ENCODE peak calls at places on chromosome 19, in seven cellular contexts. One of them, this sample, is unnamed.

GRCh38 chr19:41189425-41190065 is 3.5 kb upstream of the CYP2S1 start:
- DNase-seq in LNCaP clone FGC: no peak
- DNase-seq in breast epithelium: no peak
- DNase-seq in CD8-positive, alpha-beta memory T cell: no peak
- DNase-seq in fibroblast of pulmonary artery: no peak
- DNase-seq in choroid plexus epithelial cell: no peak
- DNase-seq in PC-9: no peak
- DNase-seq in this sample: no peak

GRCh38 chr19:56838930-56839664 is 1.4 kb downstream of the PEG3 start:
- DNase-seq in LNCaP clone FGC: peak; percentile 97
- DNase-seq in breast epithelium: peak; percentile 99
- DNase-seq in CD8-positive, alpha-beta memory T cell: no peak
- DNase-seq in fibroblast of pulmonary artery: peak; percentile 77
- DNase-seq in choroid plexus epithelial cell: peak; percentile 75
- DNase-seq in PC-9: no peak
- DNase-seq in this sample: peak; percentile 15

GRCh38 chr19:1000591-1001537 is 645 bp downstream of the GRIN3B start:
- DNase-seq in LNCaP clone FGC: no peak
- DNase-seq in breast epithelium: no peak
- DNase-seq in CD8-positive, alpha-beta memory T cell: no peak
- DNase-seq in fibroblast of pulmonary artery: no peak
- DNase-seq in choroid plexus epithelial cell: no peak
- DNase-seq in PC-9: no peak
- DNase-seq in this sample: no peak

GRCh38 chr19:27762933-27763332 is 1450.0 kb downstream of the UQCRFS1 start:
- DNase-seq in LNCaP clone FGC: no peak
- DNase-seq in breast epithelium: no peak
- DNase-seq in CD8-positive, alpha-beta memory T cell: no peak
- DNase-seq in fibroblast of pulmonary artery: no peak
- DNase-seq in choroid plexus epithelial cell: no peak
- DNase-seq in PC-9: no peak
- DNase-seq in this sample: no peak

GRCh38 chr19:1261512-1261862 is 7.6 kb upstream of the CIRBP start:
- DNase-seq in LNCaP clone FGC: no peak
- DNase-seq in breast epithelium: no peak
- DNase-seq in CD8-positive, alpha-beta memory T cell: no peak
- DNase-seq in fibroblast of pulmonary artery: no peak
- DNase-seq in choroid plexus epithelial cell: no peak
- DNase-seq in PC-9: no peak
- DNase-seq in this sample: no peak

GRCh38 chr19:6103217-6103644 is 7.1 kb downstream of the RFX2 start:
- DNase-seq in LNCaP clone FGC: peak; percentile 75
- DNase-seq in breast epithelium: peak; percentile 86
- DNase-seq in CD8-positive, alpha-beta memory T cell: no peak
- DNase-seq in fibroblast of pulmonary artery: peak; percentile 95
- DNase-seq in choroid plexus epithelial cell: peak; percentile 76
- DNase-seq in PC-9: no peak
- DNase-seq in this sample: peak; percentile 75

GRCh38 chr19:49594157-49595005 is 3.4 kb downstream of the PRR12 start:
- DNase-seq in LNCaP clone FGC: no peak
- DNase-seq in breast epithelium: no peak
- DNase-seq in CD8-positive, alpha-beta memory T cell: no peak
- DNase-seq in fibroblast of pulmonary artery: no peak
- DNase-seq in choroid plexus epithelial cell: no peak
- DNase-seq in PC-9: peak; percentile 21
- DNase-seq in this sample: no peak

GRCh38 chr19:14544977-14545715 is 15.8 kb downstream of the TECR start:
- DNase-seq in LNCaP clone FGC: no peak
- DNase-seq in breast epithelium: no peak
- DNase-seq in CD8-positive, alpha-beta memory T cell: no peak
- DNase-seq in fibroblast of pulmonary artery: no peak
- DNase-seq in choroid plexus epithelial cell: peak; percentile 46
- DNase-seq in PC-9: no peak
- DNase-seq in this sample: no peak

GRCh38 chr19:18385675-18386542 is at the start of gene GDF15:
- DNase-seq in LNCaP clone FGC: peak; percentile 87
- DNase-seq in breast epithelium: no peak
- DNase-seq in CD8-positive, alpha-beta memory T cell: peak; percentile 11
- DNase-seq in fibroblast of pulmonary artery: peak; percentile 94
- DNase-seq in choroid plexus epithelial cell: peak; percentile 98
- DNase-seq in PC-9: peak; percentile 85
- DNase-seq in this sample: peak; percentile 59

GRCh38 chr19:36420961-36421748 is 2.7 kb upstream of the ZFP82 start:
- DNase-seq in LNCaP clone FGC: no peak
- DNase-seq in breast epithelium: no peak
- DNase-seq in CD8-positive, alpha-beta memory T cell: no peak
- DNase-seq in fibroblast of pulmonary artery: peak; percentile 42
- DNase-seq in choroid plexus epithelial cell: peak; percentile 57
- DNase-seq in PC-9: no peak
- DNase-seq in this sample: no peak

GRCh38 chr19:38506723-38507550 is 73.4 kb downstream of the RYR1 start:
- DNase-seq in LNCaP clone FGC: peak; percentile 46
- DNase-seq in breast epithelium: peak; percentile 83
- DNase-seq in CD8-positive, alpha-beta memory T cell: peak; percentile 84
- DNase-seq in fibroblast of pulmonary artery: peak; percentile 71
- DNase-seq in choroid plexus epithelial cell: peak; percentile 46
- DNase-seq in PC-9: peak; percentile 37
- DNase-seq in this sample: no peak

GRCh38 chr19:56321981-56322558 is 7.4 kb upstream of the ZSCAN5A start:
- DNase-seq in LNCaP clone FGC: no peak
- DNase-seq in breast epithelium: no peak
- DNase-seq in CD8-positive, alpha-beta memory T cell: no peak
- DNase-seq in fibroblast of pulmonary artery: no peak
- DNase-seq in choroid plexus epithelial cell: no peak
- DNase-seq in PC-9: no peak
- DNase-seq in this sample: no peak

GRCh38 chr19:28537079-28537478 is 675.9 kb downstream of the UQCRFS1 start:
- DNase-seq in LNCaP clone FGC: no peak
- DNase-seq in breast epithelium: no peak
- DNase-seq in CD8-positive, alpha-beta memory T cell: no peak
- DNase-seq in fibroblast of pulmonary artery: no peak
- DNase-seq in choroid plexus epithelial cell: no peak
- DNase-seq in PC-9: no peak
- DNase-seq in this sample: no peak

GRCh38 chr19:48292798-48293197 is 22.9 kb downstream of the ZNF114 start:
- DNase-seq in LNCaP clone FGC: no peak
- DNase-seq in breast epithelium: no peak
- DNase-seq in CD8-positive, alpha-beta memory T cell: no peak
- DNase-seq in fibroblast of pulmonary artery: peak; percentile 80
- DNase-seq in choroid plexus epithelial cell: peak; percentile 76
- DNase-seq in PC-9: no peak
- DNase-seq in this sample: no peak

GRCh38 chr19:39830406-39830805 is 3.6 kb downstream of the DYRK1B start:
- DNase-seq in LNCaP clone FGC: no peak
- DNase-seq in breast epithelium: no peak
- DNase-seq in CD8-positive, alpha-beta memory T cell: no peak
- DNase-seq in fibroblast of pulmonary artery: no peak
- DNase-seq in choroid plexus epithelial cell: no peak
- DNase-seq in PC-9: no peak
- DNase-seq in this sample: no peak

GRCh38 chr19:19115954-19116353 is 22.3 kb downstream of the TMEM161A start:
- DNase-seq in LNCaP clone FGC: no peak
- DNase-seq in breast epithelium: no peak
- DNase-seq in CD8-positive, alpha-beta memory T cell: peak; percentile 33
- DNase-seq in fibroblast of pulmonary artery: peak; percentile 25
- DNase-seq in choroid plexus epithelial cell: peak; percentile 19
- DNase-seq in PC-9: no peak
- DNase-seq in this sample: no peak

GRCh38 chr19:982567-983170 is 1.5 kb upstream of the WDR18 start:
- DNase-seq in LNCaP clone FGC: no peak
- DNase-seq in breast epithelium: peak; percentile 48
- DNase-seq in CD8-positive, alpha-beta memory T cell: peak; percentile 70
- DNase-seq in fibroblast of pulmonary artery: peak; percentile 52
- DNase-seq in choroid plexus epithelial cell: peak; percentile 54
- DNase-seq in PC-9: no peak
- DNase-seq in this sample: no peak

GRCh38 chr19:18789883-18790565 is 1.1 kb downstream of the COMP start:
- DNase-seq in LNCaP clone FGC: no peak
- DNase-seq in breast epithelium: no peak
- DNase-seq in CD8-positive, alpha-beta memory T cell: peak; percentile 22
- DNase-seq in fibroblast of pulmonary artery: no peak
- DNase-seq in choroid plexus epithelial cell: peak; percentile 17
- DNase-seq in PC-9: no peak
- DNase-seq in this sample: no peak

GRCh38 chr19:41218249-41218614 is 791 bp upstream of the AXL start:
- DNase-seq in LNCaP clone FGC: no peak
- DNase-seq in breast epithelium: no peak
- DNase-seq in CD8-positive, alpha-beta memory T cell: no peak
- DNase-seq in fibroblast of pulmonary artery: no peak
- DNase-seq in choroid plexus epithelial cell: no peak
- DNase-seq in PC-9: no peak
- DNase-seq in this sample: no peak

GRCh38 chr19:18932216-18932841 is 8.7 kb downstream of the HOMER3 start:
- DNase-seq in LNCaP clone FGC: no peak
- DNase-seq in breast epithelium: no peak
- DNase-seq in CD8-positive, alpha-beta memory T cell: peak; percentile 79
- DNase-seq in fibroblast of pulmonary artery: peak; percentile 36
- DNase-seq in choroid plexus epithelial cell: peak; percentile 64
- DNase-seq in PC-9: no peak
- DNase-seq in this sample: no peak

GRCh38 chr19:10514211-10515145 is 2.8 kb downstream of the S1PR5 start:
- DNase-seq in LNCaP clone FGC: no peak
- DNase-seq in breast epithelium: no peak
- DNase-seq in CD8-positive, alpha-beta memory T cell: peak; percentile 40
- DNase-seq in fibroblast of pulmonary artery: no peak
- DNase-seq in choroid plexus epithelial cell: no peak
- DNase-seq in PC-9: no peak
- DNase-seq in this sample: no peak

GRCh38 chr19:5038631-5039271 is 69.8 kb downstream of the KDM4B start:
- DNase-seq in LNCaP clone FGC: no peak
- DNase-seq in breast epithelium: no peak
- DNase-seq in CD8-positive, alpha-beta memory T cell: no peak
- DNase-seq in fibroblast of pulmonary artery: peak; percentile 28
- DNase-seq in choroid plexus epithelial cell: peak; percentile 55
- DNase-seq in PC-9: no peak
- DNase-seq in this sample: no peak

GRCh38 chr19:5037936-5038335 is 69.0 kb downstream of the KDM4B start:
- DNase-seq in LNCaP clone FGC: no peak
- DNase-seq in breast epithelium: no peak
- DNase-seq in CD8-positive, alpha-beta memory T cell: no peak
- DNase-seq in fibroblast of pulmonary artery: no peak
- DNase-seq in choroid plexus epithelial cell: no peak
- DNase-seq in PC-9: no peak
- DNase-seq in this sample: no peak

GRCh38 chr19:5035105-5035761 is 66.3 kb downstream of the KDM4B start:
- DNase-seq in LNCaP clone FGC: no peak
- DNase-seq in breast epithelium: no peak
- DNase-seq in CD8-positive, alpha-beta memory T cell: no peak
- DNase-seq in fibroblast of pulmonary artery: no peak
- DNase-seq in choroid plexus epithelial cell: no peak
- DNase-seq in PC-9: no peak
- DNase-seq in this sample: no peak

GRCh38 chr19:5035817-5036732 is 67.2 kb downstream of the KDM4B start:
- DNase-seq in LNCaP clone FGC: no peak
- DNase-seq in breast epithelium: no peak
- DNase-seq in CD8-positive, alpha-beta memory T cell: no peak
- DNase-seq in fibroblast of pulmonary artery: no peak
- DNase-seq in choroid plexus epithelial cell: no peak
- DNase-seq in PC-9: no peak
- DNase-seq in this sample: no peak

GRCh38 chr19:5036733-5037681 is 68.1 kb downstream of the KDM4B start:
- DNase-seq in LNCaP clone FGC: no peak
- DNase-seq in breast epithelium: no peak
- DNase-seq in CD8-positive, alpha-beta memory T cell: no peak
- DNase-seq in fibroblast of pulmonary artery: peak; percentile 54
- DNase-seq in choroid plexus epithelial cell: peak; percentile 72
- DNase-seq in PC-9: no peak
- DNase-seq in this sample: no peak
- H3K4me3 ChIP-seq in LNCaP clone FGC: no peak overlapping the region
- H3K4me3 ChIP-seq in breast epithelium: no peak overlapping the region
- H3K4me3 ChIP-seq in CD8-positive, alpha-beta memory T cell: no peak overlapping the region
- H3K4me3 ChIP-seq in fibroblast of pulmonary artery: no peak overlapping the region
- H3K4me3 ChIP-seq in choroid plexus epithelial cell: no peak overlapping the region
- H3K4me3 ChIP-seq in PC-9: no peak overlapping the region
- H3K4me3 ChIP-seq in this sample: no peak overlapping the region

DNA sequence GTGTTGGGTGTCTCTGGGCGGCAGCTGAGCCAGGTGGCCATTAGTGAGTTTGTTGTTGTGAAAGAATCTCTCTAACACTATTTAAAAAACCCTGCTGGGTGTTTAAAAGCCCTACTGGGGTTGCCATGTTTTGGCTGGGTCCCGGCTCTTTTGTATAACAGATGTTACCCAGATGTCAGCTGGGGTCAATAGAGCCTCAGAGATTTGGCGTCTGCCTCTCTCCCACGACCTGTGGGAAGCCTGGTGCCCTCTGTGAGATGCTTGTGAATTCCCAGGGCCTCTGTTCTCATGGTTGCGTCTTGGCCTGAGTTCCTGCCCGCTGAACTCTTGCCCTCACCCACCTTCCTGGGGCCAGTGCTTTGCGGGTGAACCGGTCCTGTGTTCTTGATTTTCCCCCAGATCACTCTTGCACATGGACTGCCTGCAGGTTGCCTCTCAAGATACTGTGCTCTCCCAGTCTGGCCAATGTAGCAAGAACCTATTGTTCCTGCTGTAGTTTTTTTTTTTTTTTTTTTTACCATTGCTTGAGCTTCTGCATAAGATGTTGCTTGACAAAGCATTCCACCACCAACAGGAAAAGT is 9.5 kb downstream of the NFILZ start:
- DNase-seq in LNCaP clone FGC: no peak
- DNase-seq in breast epithelium: no peak
- DNase-seq in CD8-positive, alpha-beta memory T cell: no peak
- DNase-seq in fibroblast of pulmonary artery: peak; percentile 40
- DNase-seq in choroid plexus epithelial cell: peak; percentile 78
- DNase-seq in PC-9: no peak
- DNase-seq in this sample: no peak
- H3K4me3 ChIP-seq in LNCaP clone FGC: no peak overlapping the region
- H3K4me3 ChIP-seq in breast epithelium: no peak overlapping the region
- H3K4me3 ChIP-seq in CD8-positive, alpha-beta memory T cell: no peak overlapping the region
- H3K4me3 ChIP-seq in fibroblast of pulmonary artery: no peak overlapping the region
- H3K4me3 ChIP-seq in choroid plexus epithelial cell: no peak overlapping the region
- H3K4me3 ChIP-seq in PC-9: no peak overlapping the region
- H3K4me3 ChIP-seq in this sample: no peak overlapping the region

GRCh38 chr19:20151617-20152145 is 15.3 kb upstream of the ZNF486 start:
- DNase-seq in LNCaP clone FGC: no peak
- DNase-seq in breast epithelium: no peak
- DNase-seq in CD8-positive, alpha-beta memory T cell: no peak
- DNase-seq in fibroblast of pulmonary artery: no peak
- DNase-seq in choroid plexus epithelial cell: no peak
- DNase-seq in PC-9: no peak
- DNase-seq in this sample: no peak
- H3K4me3 ChIP-seq in LNCaP clone FGC: no peak overlapping the region
- H3K4me3 ChIP-seq in breast epithelium: no peak overlapping the region
- H3K4me3 ChIP-seq in CD8-positive, alpha-beta memory T cell: no peak overlapping the region
- H3K4me3 ChIP-seq in fibroblast of pulmonary artery: no peak overlapping the region
- H3K4me3 ChIP-seq in choroid plexus epithelial cell: no peak overlapping the region
- H3K4me3 ChIP-seq in PC-9: no peak overlapping the region
- H3K4me3 ChIP-seq in this sample: no peak overlapping the region

DNA sequence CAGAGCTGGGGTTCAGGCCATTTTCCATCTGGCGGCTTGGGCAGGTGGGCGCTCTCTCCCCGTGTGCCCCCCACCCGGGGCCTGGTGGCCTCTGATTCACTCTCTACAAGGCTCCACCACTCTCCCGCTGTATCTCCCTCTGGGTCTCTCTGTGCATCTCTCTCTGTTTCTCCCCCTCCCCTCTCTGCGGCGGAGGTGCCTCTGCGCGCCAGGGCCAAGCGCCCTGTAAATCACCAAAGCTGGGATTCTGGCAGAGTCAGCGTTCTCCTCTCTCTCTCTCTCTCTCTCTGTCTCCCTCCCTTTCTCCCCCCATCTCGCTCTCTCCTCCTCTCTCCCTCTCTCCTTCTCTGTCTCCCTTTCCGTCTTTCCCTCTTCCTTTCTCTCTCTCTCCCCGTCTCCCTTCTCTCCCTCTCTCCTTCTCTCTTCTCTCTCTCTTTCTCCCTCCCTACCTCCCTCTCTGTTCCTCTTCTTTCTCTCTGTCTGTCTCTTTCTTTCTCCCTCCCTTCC is 3.9 kb downstream of the NFIC start:
- DNase-seq in LNCaP clone FGC: no peak
- DNase-seq in breast epithelium: no peak
- DNase-seq in CD8-positive, alpha-beta memory T cell: no peak
- DNase-seq in fibroblast of pulmonary artery: no peak
- DNase-seq in choroid plexus epithelial cell: peak; percentile 50
- DNase-seq in PC-9: no peak
- DNase-seq in this sample: no peak
- H3K4me3 ChIP-seq in LNCaP clone FGC: no peak overlapping the region
- H3K4me3 ChIP-seq in breast epithelium: peak overlapping the region; percentile 95
- H3K4me3 ChIP-seq in CD8-positive, alpha-beta memory T cell: no peak overlapping the region
- H3K4me3 ChIP-seq in fibroblast of pulmonary artery: peak overlapping the region; percentile 81
- H3K4me3 ChIP-seq in choroid plexus epithelial cell: peak overlapping the region; percentile 74
- H3K4me3 ChIP-seq in PC-9: no peak overlapping the region
- H3K4me3 ChIP-seq in this sample: peak overlapping the region; percentile 88